ENCODE peak calls at places on chromosomes 16 and 17, in seven cellular contexts. K is pancreas; F is activated T-helper 1 cell treated with anti-CD3 and anti-CD28 coated beads, Interleukin-12 subunit alpha, Interleukin-12 subunit beta, Interleukin-2, Interleukin-4 antibody, amounts not matched to agents 30 ng/mL and 10 ng/mL and 1 ng/mL, durations not matched to agents 14 hours and 24 hours and 36 hours; H is AG09309; G is T-helper 1 cell; T is NCI-H82; U is stimulated activated naive CD8-positive, alpha-beta T cell treated with anti-CD3 and anti-CD28 coated beads, Interleukin-15, Interleukin-2, amounts not matched to agents 100 U/mL and 50 U/mL, for 24 hours. L is an unnamed sample.
A peak's percentile ranks its signal among the peaks of the same experiment; 100 is the strongest.

GRCh38 chr17:80793851-80794267 is 197.8 kb upstream of the CHMP6 start:
- DNase-seq in K (no peak), F (no peak), H (no peak), G (no peak), T (no peak), U (no peak), L (no peak)

GRCh38 chr16:69273009-69273408 is 38.1 kb upstream of the VPS4A start:
- DNase-seq in K (no peak), F (no peak), H (no peak), G (no peak), T (no peak), U (no peak), L (no peak)

GRCh38 chr17:80822700-80823410 is 168.8 kb upstream of the CHMP6 start:
- DNase-seq in K (no peak), F (no peak), H (no peak), G (no peak), T (no peak), U (no peak), L (no peak)

GRCh38 chr17:13385481-13385907 is 216.2 kb downstream of the HS3ST3A1 start:
- DNase-seq in K (no peak), F (no peak), H (no peak), G (no peak), T (no peak), U (no peak), L (no peak)

GRCh38 chr17:7549401-7550055 is 670 bp downstream of the TNFSF12 start:
- DNase-seq in K (no peak), F (no peak), H (no peak), G (no peak), T (no peak), U (peak; percentile 51), L (peak; percentile 48)

GRCh38 chr16:2597560-2597902 is 59.7 kb downstream of the PDPK1 start:
- DNase-seq in K (no peak), F (no peak), H (no peak), G (no peak), T (no peak), U (no peak), L (no peak)

GRCh38 chr17:76586741-76587487 is 1.3 kb upstream of the ST6GALNAC2 start:
- DNase-seq in K (no peak), F (no peak), H (no peak), G (no peak), T (peak; percentile 48), U (no peak), L (no peak)

GRCh38 chr16:23501291-23501690 is 9.0 kb downstream of the GGA2 start:
- DNase-seq in K (peak; percentile 65), F (no peak), H (no peak), G (no peak), T (no peak), U (no peak), L (no peak)

GRCh38 chr16:8716592-8716991 is 42.2 kb downstream of the ABAT start:
- DNase-seq in K (no peak), F (no peak), H (peak; percentile 2), G (no peak), T (no peak), U (no peak), L (no peak)

GRCh38 chr17:50932584-50932901 is 66.4 kb upstream of the TOB1 start:
- DNase-seq in K (no peak), F (no peak), H (no peak), G (no peak), T (no peak), U (no peak), L (no peak)

GRCh38 chr17:31490991-31491793 is 99.7 kb downstream of the RAB11FIP4 start:
- DNase-seq in K (no peak), F (no peak), H (no peak), G (no peak), T (no peak), U (no peak), L (no peak)

GRCh38 chr17:76281573-76282371 is 16.6 kb downstream of the UBALD2 start:
- DNase-seq in K (no peak), F (no peak), H (no peak), G (no peak), T (no peak), U (no peak), L (no peak)

GRCh38 chr16:29820271-29820701 is at the start of gene MVP:
- DNase-seq in K (peak; percentile 81), F (peak; percentile 63), H (no peak), G (no peak), T (peak; percentile 78), U (peak; percentile 59), L (no peak)

GRCh38 chr17:34095101-34095500 is 160.0 kb upstream of the CCL2 start:
- DNase-seq in K (no peak), F (no peak), H (no peak), G (no peak), T (no peak), U (no peak), L (no peak)

GRCh38 chr17:5237541-5238016 is 2.9 kb upstream of the SCIMP start:
- DNase-seq in K (no peak), F (peak; percentile 15), H (peak; percentile 17), G (no peak), T (peak; percentile 90), U (peak; percentile 67), L (no peak)

GRCh38 chr16:15983898-15984297 is 34.5 kb downstream of the ABCC1 start:
- DNase-seq in K (no peak), F (no peak), H (no peak), G (no peak), T (no peak), U (no peak), L (no peak)

GRCh38 chr16:15671530-15672117 is 21.6 kb downstream of the NDE1 start:
- DNase-seq in K (no peak), F (no peak), H (no peak), G (no peak), T (no peak), U (no peak), L (no peak)

GRCh38 chr16:2034695-2035430 is 8.2 kb downstream of the NHERF2 start:
- DNase-seq in K (no peak), F (no peak), H (no peak), G (no peak), T (no peak), U (no peak), L (no peak)

GRCh38 chr17:40471856-40472732 is 28.8 kb downstream of the IGFBP4 start:
- DNase-seq in K (no peak), F (no peak), H (no peak), G (no peak), T (no peak), U (no peak), L (no peak)

GRCh38 chr16:14509675-14510132 is 120.4 kb downstream of the PARN start:
- DNase-seq in K (no peak), F (no peak), H (no peak), G (no peak), T (no peak), U (no peak), L (no peak)

GRCh38 chr17:13541032-13541480 is 60.7 kb downstream of the HS3ST3A1 start:
- DNase-seq in K (no peak), F (no peak), H (peak; percentile 96), G (no peak), T (no peak), U (no peak), L (no peak)

GRCh38 chr17:19347323-19348080 is 15.0 kb downstream of the B9D1 start:
- DNase-seq in K (no peak), F (no peak), H (no peak), G (no peak), T (no peak), U (no peak), L (no peak)

GRCh38 chr17:66465701-66466100 is 163.3 kb downstream of the PRKCA start:
- DNase-seq in K (no peak), F (no peak), H (no peak), G (no peak), T (no peak), U (no peak), L (no peak)

GRCh38 chr16:80792031-80792430 is 12.4 kb downstream of the CDYL2 start:
- DNase-seq in K (no peak), F (no peak), H (no peak), G (no peak), T (no peak), U (no peak), L (no peak)

GRCh38 chr16:66873685-66874055 is 6.6 kb upstream of the PDP2 start:
- DNase-seq in K (no peak), F (no peak), H (no peak), G (no peak), T (no peak), U (no peak), L (no peak)

GRCh38 chr17:47872019-47872650 is 21.2 kb upstream of the SP6 start:
- DNase-seq in K (no peak), F (no peak), H (no peak), G (no peak), T (no peak), U (no peak), L (no peak)

GRCh38 chr17:79819534-79820276 is 19.5 kb downstream of the CBX4 start:
- DNase-seq in K (no peak), F (no peak), H (no peak), G (no peak), T (no peak), U (no peak), L (no peak)

GRCh38 chr16:52563767-52564611 is 17.0 kb upstream of the TOX3 start:
- DNase-seq in K (no peak), F (no peak), H (no peak), G (no peak), T (no peak), U (no peak), L (no peak)

GRCh38 chr17:29149431-29150064 is 30.6 kb downstream of the MYO18A start:
- DNase-seq in K (no peak), F (no peak), H (no peak), G (no peak), T (peak; percentile 87), U (peak; percentile 57), L (no peak)

GRCh38 chr16:66026211-66026610 is 340.3 kb upstream of the CDH5 start:
- DNase-seq in K (no peak), F (no peak), H (no peak), G (no peak), T (peak; percentile 69), U (no peak), L (no peak)

GRCh38 chr17:60676758-60677307 is 818 bp upstream of the BCAS3 start:
- DNase-seq in K (no peak), F (no peak), H (no peak), G (no peak), T (no peak), U (no peak), L (no peak)

L was measured in naive thymus-derived CD8-positive, alpha-beta T cell.